ENCODE peak calls at places on chromosomes 4 and X, in seven cellular contexts. V is stomach, H is endodermal cell, M is thoracic aorta, Y is pancreas, K is dorsolateral prefrontal cortex, D is body of pancreas. G is an unnamed sample.

GRCh38 chr4:104971458-104971857 is 175.2 kb upstream of the TET2 start:
- DNase-seq in M (no peak), Y (no peak), D (no peak), K (no peak), H (no peak), V (no peak), G (no peak)

GRCh38 chr4:26065833-26066232 is 151.8 kb downstream of the SMIM20 start:
- DNase-seq in D (no peak), Y (no peak), V (no peak), K (no peak), H (no peak), M (no peak), G (no peak)

GRCh38 chr4:15956179-15956850 is 6.7 kb downstream of the FGFBP2 start:
- DNase-seq in K (peak), D (peak), H (peak), V (peak), Y (no peak), M (peak), G (peak)

GRCh38 chrX:152177497-152178269 is 39.3 kb upstream of the MAGEA10 start:
- DNase-seq in Y (no peak), D (no peak), V (no peak), H (no peak), M (no peak), K (no peak), G (no peak)

GRCh38 chr4:115234405-115235093 is 121.1 kb upstream of the NDST4 start:
- DNase-seq in D (no peak), M (no peak), K (no peak), H (peak), V (no peak), Y (no peak), G (no peak)

GRCh38 chr4:184384810-184385557 is 89.4 kb downstream of the IRF2 start:
- DNase-seq in Y (no peak), K (no peak), D (no peak), H (peak), M (no peak), V (no peak), G (no peak)

GRCh38 chr4:52968241-52968640 is 106.1 kb downstream of the RASL11B start:
- DNase-seq in K (no peak), H (no peak), V (no peak), M (no peak), Y (no peak), D (no peak), G (no peak)

GRCh38 chr4:121428721-121429120 is 47.9 kb upstream of the QRFPR start:
- DNase-seq in K (no peak), H (no peak), M (no peak), D (no peak), V (no peak), Y (no peak), G (peak)

GRCh38 chr4:123017636-123018390 is 95.4 kb upstream of the NUDT6 start:
- DNase-seq in M (no peak), K (no peak), V (no peak), H (no peak), D (no peak), Y (no peak), G (peak)

GRCh38 chr4:70705146-70705855 is 16.5 kb upstream of the RUFY3 start:
- DNase-seq in H (peak), K (peak), M (peak), D (peak), Y (peak), V (peak), G (peak)

GRCh38 chr4:148980782-148981181 is 538.6 kb upstream of the NR3C2 start:
- DNase-seq in H (no peak), K (no peak), Y (no peak), M (no peak), V (no peak), D (no peak), G (no peak)

GRCh38 chr4:41258783-41259182 is 2.1 kb downstream of the UCHL1 start:
- DNase-seq in Y (no peak), V (no peak), H (peak), D (peak), K (peak), M (no peak), G (peak)

GRCh38 chr4:71066737-71067716 is 73.6 kb downstream of the DCK start:
- DNase-seq in D (no peak), H (no peak), Y (no peak), K (no peak), V (no peak), M (no peak), G (no peak)

GRCh38 chr4:110041742-110042141 is 129.1 kb downstream of the EGF start:
- DNase-seq in V (no peak), H (no peak), M (no peak), Y (no peak), K (no peak), D (no peak), G (no peak)

GRCh38 chr4:65592089-65592488 is 78.2 kb downstream of the EPHA5 start:
- DNase-seq in K (no peak), D (no peak), H (peak), M (no peak), V (no peak), Y (no peak), G (no peak)

GRCh38 chr4:26131053-26131452 is 189.8 kb upstream of the RBPJ start:
- DNase-seq in K (no peak), Y (no peak), H (no peak), V (no peak), D (no peak), M (no peak), G (no peak)

GRCh38 chrX:68686684-68687045 is 39.2 kb downstream of the STARD8 start:
- DNase-seq in V (no peak), D (no peak), M (no peak), K (no peak), Y (no peak), H (no peak), G (no peak)

GRCh38 chr4:124085561-124086180 is 626.9 kb downstream of the ANKRD50 start:
- DNase-seq in Y (no peak), V (no peak), D (no peak), K (no peak), H (no peak), M (no peak), G (no peak)

GRCh38 chr4:47668810-47669408 is 169.0 kb downstream of the CORIN start:
- DNase-seq in V (no peak), K (no peak), M (no peak), Y (no peak), H (no peak), D (peak), G (peak)

GRCh38 chr4:6530964-6531363 is 44.0 kb upstream of the MAN2B2 start:
- DNase-seq in M (no peak), H (no peak), Y (no peak), K (no peak), D (no peak), V (no peak), G (no peak)

GRCh38 chrX:120746153-120746552 is 116.3 kb upstream of the C1GALT1C1 start:
- DNase-seq in H (no peak), M (no peak), V (no peak), K (no peak), D (no peak), Y (no peak), G (no peak)

GRCh38 chr4:152540293-152540674 is 4.4 kb upstream of the FBXW7 start:
- DNase-seq in V (no peak), Y (no peak), H (peak), D (no peak), M (no peak), K (no peak), G (no peak)

GRCh38 chr4:1294424-1294823 is 4.7 kb downstream of the MAEA start:
- DNase-seq in K (no peak), M (no peak), D (no peak), H (peak), V (no peak), Y (peak), G (no peak)

GRCh38 chr4:64271601-64272081 is 137.6 kb downstream of the TECRL start:
- DNase-seq in H (no peak), D (no peak), V (no peak), K (no peak), Y (peak), M (no peak), G (no peak)

GRCh38 chrX:140815868-140816267 is 106.3 kb downstream of the LINC00632 start:
- DNase-seq in M (no peak), D (no peak), H (no peak), V (no peak), Y (no peak), K (no peak), G (peak)

GRCh38 chr4:101277661-101278060 is 69.7 kb downstream of the PPP3CA start:
- DNase-seq in H (no peak), Y (no peak), V (no peak), D (no peak), K (no peak), M (no peak), G (peak)

GRCh38 chr4:145012841-145013240 is 85.2 kb downstream of the ANAPC10 start:
- DNase-seq in M (no peak), V (no peak), H (no peak), D (no peak), Y (no peak), K (no peak), G (peak)

DNA sequence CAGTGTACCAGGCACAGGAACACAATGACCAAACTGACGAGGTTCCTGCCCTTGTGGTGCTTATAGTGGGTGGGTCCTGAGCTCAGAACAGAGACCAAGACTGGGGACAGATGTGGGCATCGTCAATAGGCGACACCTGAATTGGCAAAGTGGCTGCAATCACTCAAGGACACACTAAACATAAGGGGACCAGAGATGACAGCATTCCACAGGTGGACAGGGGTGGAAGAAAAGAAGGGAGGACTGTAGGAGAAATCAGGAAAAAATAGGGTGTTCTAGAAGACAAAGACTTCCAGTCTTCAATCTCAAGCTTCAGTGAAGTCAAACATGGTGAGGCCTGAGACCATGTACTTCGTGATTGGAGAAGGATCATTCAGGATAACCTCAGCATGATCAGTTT is 5.8 kb downstream of the SH3KBP1 start:
- DNase-seq in K (no peak), V (no peak), Y (no peak), D (no peak), H (no peak), M (no peak), G (no peak)
- TF ChIP-seq CTCF in K (no peak), V (no peak), Y (no peak), D (no peak), H (no peak), M (no peak), G (no peak)

DNA sequence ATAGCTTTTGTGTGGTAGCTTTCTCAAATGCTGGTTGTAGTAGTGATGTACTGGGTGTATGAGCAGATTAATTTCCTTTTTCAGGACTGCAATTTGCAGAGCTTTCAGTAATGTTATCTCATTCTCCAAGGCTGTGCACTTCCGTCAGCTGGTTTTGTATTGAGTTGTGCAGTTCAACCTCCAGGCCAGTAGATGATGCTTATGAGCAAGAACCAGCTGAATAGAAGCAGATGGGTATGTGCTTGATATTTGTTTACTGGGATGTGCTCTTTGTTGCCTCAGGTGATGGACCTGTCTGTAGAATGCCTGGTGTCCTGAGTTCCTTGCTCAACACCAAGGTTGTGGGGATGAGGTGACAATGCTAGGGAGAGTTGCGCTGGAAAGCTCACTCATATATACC is 462.8 kb downstream of the PCDH18 start:
- DNase-seq in Y (no peak), M (no peak), K (no peak), H (no peak), D (no peak), V (no peak), G (no peak)
- TF ChIP-seq CTCF in Y (no peak), M (no peak), K (no peak), H (peak), D (no peak), V (no peak), G (no peak)

DNA sequence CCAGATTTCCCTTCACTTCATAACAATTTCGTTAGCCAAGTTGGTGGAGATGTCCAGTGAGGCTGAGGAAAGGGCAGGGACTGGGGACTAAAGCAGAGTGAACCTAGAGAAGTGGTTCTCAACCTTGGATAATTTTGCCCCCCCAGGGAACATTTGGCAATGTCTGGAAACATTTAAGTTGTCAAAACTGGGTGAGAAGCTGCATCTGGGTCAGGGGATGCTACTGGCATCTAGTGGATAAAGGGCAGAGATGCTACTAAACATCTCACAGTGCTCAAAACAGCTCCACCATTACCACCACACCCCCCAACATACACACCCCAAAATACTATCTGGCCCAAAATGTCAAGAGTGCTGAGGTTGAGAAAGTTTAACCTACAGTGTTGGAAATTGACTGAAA is 32.0 kb upstream of the FGF16 start:
- DNase-seq in K (no peak), D (no peak), Y (no peak), M (no peak), H (peak), V (no peak), G (no peak)
- TF ChIP-seq CTCF in K (no peak), D (no peak), Y (no peak), M (no peak), H (peak), V (no peak), G (peak)

GRCh38 chr4:147060171-147060931 is 114.7 kb upstream of the TTC29 start:
- DNase-seq in H (no peak), D (no peak), V (no peak), K (no peak), M (no peak), Y (no peak), G (peak)

GRCh38 chr4:147056951-147057630 is 111.4 kb upstream of the TTC29 start:
- DNase-seq in V (no peak), Y (no peak), K (no peak), D (no peak), H (no peak), M (no peak), G (peak)

GRCh38 chr4:147054241-147054902 is 108.7 kb upstream of the TTC29 start:
- DNase-seq in D (no peak), H (no peak), M (no peak), V (no peak), Y (no peak), K (no peak), G (no peak)

GRCh38 chr4:147057631-147057980 is 111.9 kb upstream of the TTC29 start:
- DNase-seq in K (no peak), V (no peak), D (no peak), H (no peak), M (no peak), Y (no peak), G (no peak)

GRCh38 chr4:147059064-147059731 is 113.5 kb upstream of the TTC29 start:
- DNase-seq in K (no peak), Y (no peak), V (no peak), H (no peak), D (no peak), M (no peak), G (no peak)
- TF ChIP-seq CTCF in K (no peak), Y (no peak), V (no peak), H (no peak), D (no peak), M (no peak), G (no peak)

DNA sequence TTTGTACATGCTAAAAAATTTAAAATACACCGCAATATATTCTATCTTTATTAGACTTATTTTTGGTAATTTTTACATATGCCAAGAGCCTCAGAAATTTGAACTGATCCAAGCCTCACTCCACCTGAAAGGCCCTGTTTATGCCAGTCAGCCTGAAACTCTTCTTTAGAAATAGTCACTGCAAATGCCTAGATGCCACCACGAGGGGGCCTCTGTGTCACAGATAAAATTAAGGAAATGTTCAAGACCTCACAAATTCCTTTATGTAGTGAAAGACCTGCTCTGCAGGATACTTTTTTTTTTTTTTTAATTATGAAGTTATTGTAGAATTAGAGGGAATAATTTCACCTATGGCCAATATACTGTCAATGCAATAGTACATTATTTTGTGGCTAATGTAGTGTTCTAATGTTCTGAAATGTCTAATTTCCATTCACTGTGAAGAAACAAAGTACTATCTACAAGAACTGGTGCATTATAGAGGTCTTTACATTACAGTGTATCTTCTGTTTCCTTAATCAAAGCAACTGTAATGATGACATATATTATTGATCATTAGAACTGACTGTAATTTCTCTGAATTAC is 69.8 kb downstream of the DTHD1 start:
- DNase-seq in Y (no peak), M (no peak), D (peak), H (peak), V (peak), K (peak), G (no peak)
- TF ChIP-seq CTCF in Y (peak), M (peak), D (peak), H (peak), V (peak), K (peak), G (peak)

DNA sequence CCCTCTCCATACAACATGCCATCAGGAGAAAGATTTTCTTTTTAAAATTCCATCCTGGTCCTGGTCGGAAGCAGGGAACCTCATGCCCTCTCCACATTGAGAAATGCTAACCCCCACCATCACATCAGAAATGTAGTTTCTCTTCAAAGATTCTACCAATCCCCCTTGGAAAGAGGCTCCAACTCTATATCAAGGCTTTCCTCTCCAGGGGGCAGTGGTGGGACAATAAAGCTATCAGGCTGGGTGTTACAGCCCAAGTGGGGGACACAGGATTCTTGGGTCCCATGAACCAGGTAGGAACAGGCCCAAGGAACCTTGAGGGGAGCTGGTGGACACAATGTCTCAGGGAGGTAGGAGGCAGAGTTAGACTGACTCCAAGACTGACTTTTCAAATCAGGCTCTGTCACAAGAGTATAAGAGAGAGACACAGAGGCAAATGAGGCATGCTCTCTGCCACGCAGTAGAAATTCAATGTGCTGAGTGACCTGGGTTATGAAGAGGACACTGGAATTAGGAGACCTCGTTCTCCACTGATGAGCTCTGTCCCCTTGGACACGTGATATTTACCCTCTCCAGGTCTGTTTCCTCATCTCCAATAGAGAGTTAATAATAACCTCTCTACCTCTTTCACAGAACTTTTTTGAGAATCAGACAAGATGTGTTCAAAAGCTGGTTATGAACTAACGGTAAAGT is 4.5 kb downstream of the GJB1 start:
- DNase-seq in M (no peak), V (no peak), K (no peak), H (no peak), Y (no peak), D (no peak), G (no peak)
- TF ChIP-seq CTCF in M (no peak), V (no peak), K (no peak), H (no peak), Y (no peak), D (no peak), G (no peak)

GRCh38 chrX:1466232-1466661 is 13.5 kb upstream of the ASMTL start:
- DNase-seq in H (peak), K (no peak), V (peak), Y (no peak), M (no peak), D (no peak), G (no peak)
- TF ChIP-seq CTCF in H (no peak), K (no peak), V (no peak), Y (no peak), M (no peak), D (no peak), G (no peak)

GRCh38 chrX:30310429-30311206 is 1.4 kb upstream of the NR0B1 start:
- DNase-seq in M (no peak), V (no peak), D (no peak), K (no peak), H (no peak), Y (no peak), G (no peak)

GRCh38 chrX:30304866-30305265 is 4.3 kb downstream of the NR0B1 start:
- DNase-seq in M (no peak), V (no peak), Y (no peak), K (no peak), D (no peak), H (no peak), G (no peak)

GRCh38 chrX:30309139-30309571 is at the start of gene NR0B1:
- DNase-seq in H (peak), K (peak), Y (peak), D (peak), M (no peak), V (no peak), G (no peak)

GRCh38 chrX:30307466-30307865 is 1.7 kb downstream of the NR0B1 start:
- DNase-seq in D (no peak), M (no peak), V (no peak), Y (no peak), K (no peak), H (no peak), G (no peak)

DNA sequence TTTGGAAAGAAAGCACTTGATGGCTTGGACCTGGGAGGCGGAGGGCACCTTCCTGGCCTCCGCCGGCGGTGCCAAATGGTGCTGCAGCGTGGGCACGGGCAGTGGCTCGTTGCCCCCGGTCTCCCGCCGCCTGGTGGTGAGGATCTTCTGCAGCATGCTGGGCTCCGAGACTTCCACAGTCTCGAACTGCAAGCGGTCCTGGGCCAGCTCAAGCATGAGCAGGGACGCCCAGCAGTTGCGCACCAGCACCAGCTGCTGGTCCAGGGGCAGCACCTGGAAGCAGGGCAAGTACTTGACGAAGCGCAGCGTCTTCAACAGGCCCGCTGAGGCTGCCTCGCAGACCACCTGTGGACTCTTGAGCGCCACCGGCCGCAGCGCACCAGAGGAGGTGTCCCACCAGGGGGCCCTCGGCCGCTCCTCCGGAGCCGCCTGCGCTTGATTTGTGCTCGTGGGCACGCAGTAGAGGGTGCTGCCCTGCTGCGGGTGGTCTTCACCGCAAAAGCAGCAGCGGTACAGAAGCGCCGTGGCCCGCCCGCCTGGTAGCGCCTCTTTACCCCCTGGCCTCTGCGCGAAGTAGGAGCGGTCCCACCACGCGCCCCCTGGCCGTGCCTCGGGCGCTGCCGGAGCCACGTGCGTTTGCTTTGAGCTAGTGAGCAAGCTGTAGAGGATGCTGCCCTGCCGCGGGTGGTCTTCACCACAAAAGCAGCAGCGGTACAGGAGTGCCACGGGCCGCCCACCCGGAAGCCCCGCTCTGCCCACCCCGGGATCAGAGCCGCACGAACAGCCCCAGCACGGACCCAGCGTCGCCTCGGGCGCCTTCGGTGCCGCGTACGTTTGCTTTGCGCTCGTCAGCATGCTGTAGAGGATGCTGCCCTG is 689 bp downstream of the NR0B1 start:
- DNase-seq in D (peak), K (no peak), M (no peak), H (peak), V (no peak), Y (peak), G (no peak)
- TF ChIP-seq CTCF in D (no peak), K (no peak), M (peak), H (peak), V (no peak), Y (no peak), G (peak)